ENCODE peak calls at places on chromosomes 16 and 17, in four cellular contexts. One of them, this sample, is unnamed.

GRCh38 chr17:62187681-62188080 is 122.6 kb upstream of the MED13 start:
- DNase-seq in lower leg skin: no peak
- DNase-seq in CD4-positive, CD25-positive, alpha-beta regulatory T cell: no peak
- DNase-seq in GM23338: no peak
- DNase-seq in this sample: peak; percentile 86

GRCh38 chr16:621526-622105 is 9.2 kb upstream of the WFIKKN1 start:
- DNase-seq in lower leg skin: no peak
- DNase-seq in CD4-positive, CD25-positive, alpha-beta regulatory T cell: no peak
- DNase-seq in GM23338: no peak
- DNase-seq in this sample: no peak

GRCh38 chr16:68909099-68909733 is 65.9 kb downstream of the TANGO6 start:
- DNase-seq in lower leg skin: no peak
- DNase-seq in CD4-positive, CD25-positive, alpha-beta regulatory T cell: no peak
- DNase-seq in GM23338: no peak
- DNase-seq in this sample: no peak

GRCh38 chr17:59725691-59726090 is 18.2 kb downstream of the VMP1 start:
- DNase-seq in lower leg skin: no peak
- DNase-seq in CD4-positive, CD25-positive, alpha-beta regulatory T cell: no peak
- DNase-seq in GM23338: no peak
- DNase-seq in this sample: no peak

GRCh38 chr17:39517224-39517623 is 55.9 kb downstream of the CDK12 start:
- DNase-seq in lower leg skin: no peak
- DNase-seq in CD4-positive, CD25-positive, alpha-beta regulatory T cell: no peak
- DNase-seq in GM23338: no peak
- DNase-seq in this sample: no peak

GRCh38 chr17:39553326-39553945 is 54.3 kb downstream of the NEUROD2 start:
- DNase-seq in lower leg skin: no peak
- DNase-seq in CD4-positive, CD25-positive, alpha-beta regulatory T cell: no peak
- DNase-seq in GM23338: no peak
- DNase-seq in this sample: no peak

GRCh38 chr17:7128174-7128573 is 13.6 kb upstream of the ASGR2 start:
- DNase-seq in lower leg skin: no peak
- DNase-seq in CD4-positive, CD25-positive, alpha-beta regulatory T cell: no peak
- DNase-seq in GM23338: no peak
- DNase-seq in this sample: no peak

GRCh38 chr16:66030036-66030435 is 336.5 kb upstream of the CDH5 start:
- DNase-seq in lower leg skin: no peak
- DNase-seq in CD4-positive, CD25-positive, alpha-beta regulatory T cell: no peak
- DNase-seq in GM23338: no peak
- DNase-seq in this sample: no peak

GRCh38 chr16:29989111-29989858 is 6.1 kb downstream of the HIRIP3 start:
- DNase-seq in lower leg skin: no peak
- DNase-seq in CD4-positive, CD25-positive, alpha-beta regulatory T cell: no peak
- DNase-seq in GM23338: no peak
- DNase-seq in this sample: no peak

GRCh38 chr17:76867578-76868175 is 527 bp upstream of the MGAT5B start:
- DNase-seq in lower leg skin: no peak
- DNase-seq in CD4-positive, CD25-positive, alpha-beta regulatory T cell: no peak
- DNase-seq in GM23338: peak; percentile 76
- DNase-seq in this sample: peak; percentile 90

GRCh38 chr17:81599719-81600486 is 37.0 kb downstream of the NPLOC4 start:
- DNase-seq in lower leg skin: no peak
- DNase-seq in CD4-positive, CD25-positive, alpha-beta regulatory T cell: no peak
- DNase-seq in GM23338: peak; percentile 20
- DNase-seq in this sample: no peak